ENCODE peak calls at places on chromosomes 2 and 18, in eight cellular contexts. D, N, K, I, J, A, S and W are unnamed samples.

GRCh38 chr2:23283653-23284052 is 101.3 kb upstream of the KLHL29 start:
- DNase-seq in D (no peak), A (no peak), I (no peak), N (no peak), J (no peak), K (no peak), S (no peak), W (peak)

GRCh38 chr2:191064590-191064989 is 50.6 kb upstream of the STAT1 start:
- DNase-seq in J (no peak), K (no peak), I (no peak), N (no peak), A (no peak), S (no peak), D (no peak), W (no peak)

GRCh38 chr2:231696004-231696367 is 12.3 kb upstream of the PTMA start:
- DNase-seq in I (no peak), K (peak), S (no peak), D (no peak), N (no peak), A (no peak), J (no peak), W (peak)

GRCh38 chr18:29892960-29893558 is 1149.5 kb downstream of the DSC3 start:
- DNase-seq in N (peak), S (no peak), A (no peak), J (peak), I (peak), D (no peak), K (no peak), W (peak)

GRCh38 chr18:78421392-78421791 is 558.2 kb upstream of the SALL3 start:
- DNase-seq in S (no peak), I (no peak), K (no peak), N (no peak), J (no peak), A (no peak), D (no peak), W (no peak)

GRCh38 chr2:24754985-24755690 is 38.1 kb downstream of the PTRHD1 start:
- DNase-seq in A (no peak), K (no peak), D (no peak), S (no peak), J (no peak), I (no peak), N (no peak), W (no peak)

GRCh38 chr2:111903930-111904439 is 5.6 kb downstream of the MERTK start:
- DNase-seq in S (no peak), K (no peak), I (no peak), D (no peak), N (no peak), J (no peak), A (no peak), W (no peak)

GRCh38 chr2:207993141-207993763 is 32.1 kb downstream of the PLEKHM3 start:
- DNase-seq in I (peak), K (no peak), J (peak), A (no peak), D (no peak), S (no peak), N (peak), W (peak)

GRCh38 chr2:173264603-173265366 is 89.9 kb upstream of the CDCA7 start:
- DNase-seq in J (no peak), K (no peak), N (peak), D (peak), S (no peak), A (no peak), I (no peak), W (no peak)

GRCh38 chr2:23916727-23917458 is 10.0 kb downstream of the ATAD2B start:
- DNase-seq in A (no peak), I (peak), K (no peak), S (no peak), J (no peak), N (peak), D (no peak), W (peak)

GRCh38 chr2:42267530-42267929 is 93.5 kb downstream of the COX7A2L start:
- DNase-seq in A (no peak), J (no peak), D (no peak), N (peak), I (no peak), S (no peak), K (no peak), W (no peak)

GRCh38 chr18:56433919-56434318 is 204.5 kb downstream of the TXNL1 start:
- DNase-seq in D (no peak), K (no peak), A (no peak), J (no peak), I (no peak), N (no peak), S (no peak), W (no peak)

GRCh38 chr2:33441235-33441810 is 35.1 kb upstream of the RASGRP3 start:
- DNase-seq in S (no peak), I (peak), N (peak), J (peak), D (no peak), K (peak), A (peak), W (peak)

GRCh38 chr2:170091461-170091860 is 86.5 kb upstream of the MYO3B start:
- DNase-seq in I (no peak), K (no peak), D (no peak), S (no peak), N (no peak), A (no peak), J (no peak), W (no peak)

GRCh38 chr2:130332271-130333073 is 10.2 kb upstream of the IMP4 start:
- DNase-seq in S (peak), J (peak), N (peak), I (peak), K (peak), A (peak), D (peak), W (peak)

GRCh38 chr2:197515798-197516761 is at the start of gene MOB4:
- DNase-seq in S (peak), J (peak), K (peak), A (peak), D (peak), N (peak), I (peak), W (peak)

DNA sequence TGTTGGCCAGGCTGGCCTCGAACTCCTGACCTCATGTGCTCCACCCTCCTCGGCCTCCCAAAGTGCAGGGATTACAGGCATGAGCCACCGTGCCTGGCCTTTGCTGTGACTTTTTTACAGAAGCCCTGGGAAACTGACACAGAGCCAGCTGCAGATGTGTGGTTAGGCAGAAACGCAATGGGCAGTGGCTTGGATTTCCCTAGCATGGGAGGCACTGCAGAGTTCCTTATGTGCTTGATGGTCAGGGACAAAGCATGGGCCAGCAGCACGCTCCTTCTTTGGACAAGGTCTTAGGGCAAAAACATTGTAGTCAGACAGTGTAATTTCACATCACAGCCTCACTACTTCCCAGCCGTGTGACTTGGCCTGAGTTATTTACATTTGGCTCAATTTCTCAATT is 153.9 kb downstream of the RNF144A start:
- DNase-seq in D (no peak), A (no peak), J (no peak), I (no peak), S (no peak), K (no peak), N (no peak), W (no peak)
- TF ChIP-seq CTCF in D (no peak), A (no peak), J (no peak), I (no peak), S (no peak), K (no peak), N (no peak), W (no peak)

DNA sequence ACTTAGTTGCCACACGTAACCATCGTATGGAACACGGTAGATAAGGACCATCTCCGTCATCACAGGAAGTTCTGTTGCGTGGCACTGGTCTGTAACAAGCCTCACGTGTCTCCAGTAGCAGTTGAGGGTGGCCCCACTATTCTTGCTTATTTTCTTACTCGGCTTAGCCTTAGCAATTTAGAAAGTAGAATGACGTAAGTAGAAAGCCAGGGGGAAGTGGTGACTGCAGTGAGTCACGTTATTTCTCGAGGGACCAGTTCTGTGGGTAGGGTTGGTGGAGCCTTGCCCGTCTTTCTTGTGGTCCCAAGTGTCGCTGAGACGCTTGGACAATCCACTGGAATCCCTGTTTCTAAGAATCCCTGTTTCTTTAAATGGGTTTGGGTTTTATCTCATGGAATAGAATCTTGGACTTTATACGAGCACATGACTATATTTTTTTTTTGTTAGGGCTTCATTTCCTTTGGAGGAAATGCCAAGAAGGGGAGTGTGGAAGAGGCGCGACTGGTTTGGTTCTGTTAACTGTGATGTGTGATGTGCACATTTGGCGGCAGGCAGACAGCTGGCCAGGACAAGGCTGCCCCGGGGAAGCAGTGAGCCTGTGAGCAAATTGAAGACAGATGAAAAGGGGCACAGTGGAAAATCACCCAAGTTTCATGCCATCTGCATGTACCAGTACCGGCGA is 96.2 kb downstream of the CABLES1 start:
- DNase-seq in N (peak), D (peak), A (peak), K (peak), S (no peak), I (peak), J (peak), W (peak)
- H3K4me3 ChIP-seq in N (no peak), D (no peak), A (no peak), K (no peak), S (no peak), I (no peak), J (no peak), W (no peak)

GRCh38 chr2:1136807-1137663 is 186.4 kb downstream of the SNTG2 start:
- DNase-seq in K (no peak), I (no peak), N (no peak), A (no peak), S (no peak), J (no peak), D (no peak), W (no peak)

GRCh38 chr2:1137992-1138391 is 187.3 kb downstream of the SNTG2 start:
- DNase-seq in S (no peak), K (no peak), N (no peak), D (no peak), A (no peak), J (no peak), I (no peak), W (no peak)

GRCh38 chr2:1134629-1135028 is 184.0 kb downstream of the SNTG2 start:
- DNase-seq in I (no peak), S (no peak), N (no peak), A (no peak), J (no peak), D (no peak), K (no peak), W (no peak)

GRCh38 chr2:1132328-1132964 is 181.8 kb downstream of the SNTG2 start:
- DNase-seq in D (no peak), S (no peak), N (no peak), I (no peak), K (peak), J (no peak), A (no peak), W (no peak)

DNA sequence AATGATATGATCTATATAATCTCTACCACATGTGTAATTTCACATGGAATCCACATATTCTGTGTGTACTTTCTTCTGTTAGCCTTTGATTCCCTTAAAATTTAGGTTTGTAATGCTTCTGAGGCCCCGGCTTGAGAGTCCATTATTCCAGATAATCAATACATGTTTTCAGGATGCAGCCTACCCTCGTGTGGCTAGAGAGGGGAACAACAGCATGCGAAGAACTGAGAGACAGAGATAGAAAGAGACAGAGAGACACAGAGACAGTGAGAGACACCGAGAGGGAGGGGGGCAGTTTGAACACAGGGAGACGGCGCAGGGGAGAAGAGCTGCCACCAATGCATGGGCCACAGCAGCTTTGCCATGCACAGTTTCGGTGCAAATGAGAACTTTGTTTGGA is 185.4 kb downstream of the SNTG2 start:
- DNase-seq in J (no peak), N (no peak), A (no peak), K (no peak), I (no peak), S (no peak), D (no peak), W (no peak)
- TF ChIP-seq CTCF in J (peak), N (no peak), A (no peak), K (no peak), I (peak), S (no peak), D (no peak), W (no peak)

DNA sequence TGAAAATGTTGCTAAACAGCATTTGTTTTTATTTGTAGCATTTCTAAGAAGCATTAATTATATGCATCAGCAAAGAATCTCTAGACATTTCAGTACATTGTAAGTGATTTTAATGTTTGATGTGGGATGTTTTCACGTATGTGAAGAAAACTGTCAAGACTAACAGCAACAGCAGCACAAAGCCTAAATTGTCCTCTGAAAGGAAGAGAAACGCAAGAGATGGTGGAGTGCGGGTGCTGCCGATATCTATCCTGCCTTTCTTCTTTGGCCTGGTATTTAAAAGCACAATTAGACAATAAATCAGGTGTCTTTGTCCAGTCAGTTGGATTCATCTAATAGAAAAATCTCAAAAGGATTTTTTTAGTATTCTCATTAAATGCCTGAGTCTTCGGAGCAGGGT is 3.1 kb downstream of the TWIST2 start:
- DNase-seq in N (no peak), A (no peak), J (no peak), I (no peak), D (no peak), K (no peak), S (no peak), W (no peak)
- H3K4me3 ChIP-seq in N (no peak), A (no peak), J (no peak), I (no peak), D (no peak), K (no peak), S (no peak), W (peak)

GRCh38 chr2:212536385-212537310 is 2.0 kb downstream of the ERBB4 start:
- DNase-seq in D (peak), A (no peak), S (peak), J (no peak), K (peak), N (no peak), I (no peak), W (no peak)
- TF ChIP-seq CTCF in D (no peak), A (no peak), S (no peak), J (no peak), K (no peak), N (no peak), I (no peak), W (no peak)

GRCh38 chr2:85758361-85759256 is 4.8 kb downstream of the ATOH8 start:
- DNase-seq in A (no peak), S (peak), K (no peak), N (no peak), I (no peak), D (no peak), J (no peak), W (no peak)
- H3K4me3 ChIP-seq in A (peak), S (peak), K (no peak), N (no peak), I (no peak), D (no peak), J (no peak), W (no peak)

DNA sequence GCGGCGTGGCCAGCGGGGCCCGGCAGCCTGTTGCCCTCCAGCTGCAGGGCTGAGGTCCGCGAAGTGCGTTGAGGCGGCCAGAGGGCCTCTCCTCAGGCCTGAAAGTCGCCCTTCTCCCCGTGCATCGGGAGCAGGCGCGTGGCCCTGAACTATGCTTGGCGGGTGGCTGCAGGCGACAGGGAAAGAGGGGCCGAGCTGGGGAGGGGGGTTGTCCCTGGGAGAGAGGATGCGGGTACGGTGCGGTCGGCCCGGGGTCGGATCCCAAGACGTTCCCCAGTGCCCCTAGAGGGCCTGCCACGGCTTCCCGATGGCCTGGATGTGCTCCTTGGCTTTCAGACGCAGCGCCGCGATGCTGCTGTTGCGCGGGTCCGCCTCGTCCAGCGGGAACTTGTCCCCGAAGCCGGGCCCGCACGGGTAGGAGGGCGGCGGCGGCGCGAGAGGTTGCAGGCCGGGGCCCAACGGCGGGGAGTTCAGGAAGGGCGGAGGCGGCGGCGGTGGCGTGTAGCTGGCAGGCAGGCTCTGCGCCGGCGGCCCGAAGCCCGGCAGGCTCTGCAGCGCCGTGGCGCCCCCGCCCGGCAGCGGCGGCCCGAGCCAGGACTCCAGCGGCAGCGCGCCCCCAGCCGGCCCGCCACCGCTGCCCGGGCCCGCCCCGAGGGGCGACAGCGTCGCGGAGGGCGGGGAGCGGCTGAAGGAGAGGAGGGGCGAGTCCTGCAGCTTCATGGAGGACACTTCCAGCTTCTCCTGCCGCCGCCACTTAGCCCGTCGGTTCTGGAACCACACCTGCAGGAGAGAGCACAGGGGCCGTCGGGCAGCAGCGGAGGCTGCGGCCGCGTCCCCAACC is 4.3 kb downstream of the RAX start:
- DNase-seq in K (peak), I (no peak), S (no peak), N (peak), J (no peak), A (no peak), D (peak), W (no peak)
- TF ChIP-seq CTCF in K (no peak), I (no peak), S (no peak), N (peak), J (no peak), A (no peak), D (no peak), W (no peak)

GRCh38 chr2:64937341-64938230 is 51.6 kb upstream of the SLC1A4 start:
- DNase-seq in S (no peak), I (no peak), K (no peak), J (no peak), N (peak), D (peak), A (no peak), W (no peak)
- H3K4me3 ChIP-seq in S (no peak), I (no peak), K (no peak), J (no peak), N (peak), D (peak), A (no peak), W (no peak)